ENCODE peak calls at places on chromosomes 7 and 10, in five cellular contexts. R, H, S, B and G are unnamed samples.
A peak's percentile ranks its signal among the peaks of the same experiment; 100 is the strongest.

GRCh38 chr10:47360419-47361040 is 12.4 kb downstream of the RBP3 start:
- DNase-seq in H (no peak), B (no peak), S (no peak), R (no peak), G (no peak)

GRCh38 chr7:1060315-1061080 is 16.2 kb downstream of the GPR146 start:
- DNase-seq in B (no peak), R (no peak), H (peak; percentile 77), S (no peak), G (no peak)

GRCh38 chr7:25386311-25386744 is 158.0 kb upstream of the NPVF start:
- DNase-seq in S (no peak), R (no peak), H (peak; percentile 41), B (no peak), G (no peak)

GRCh38 chr7:6590645-6591110 is 857 bp downstream of the INTS15 start:
- DNase-seq in B (no peak), R (no peak), H (no peak), S (no peak), G (peak; percentile 15)

GRCh38 chr10:122244001-122244715 is 26.9 kb upstream of the BTBD16 start:
- DNase-seq in R (no peak), B (no peak), H (no peak), S (no peak), G (no peak)

GRCh38 chr10:100528885-100529472 is 692 bp downstream of the NDUFB8 start:
- DNase-seq in R (no peak), H (no peak), S (no peak), B (no peak), G (no peak)

GRCh38 chr7:91109200-91109599 is 155.0 kb upstream of the FZD1 start:
- DNase-seq in R (no peak), S (no peak), B (no peak), H (no peak), G (no peak)

GRCh38 chr10:49756641-49757040 is 5.5 kb downstream of the OGDHL start:
- DNase-seq in H (no peak), S (no peak), R (no peak), B (no peak), G (no peak)

GRCh38 chr10:5442056-5442989 is 30.0 kb downstream of the NET1 start:
- DNase-seq in H (no peak), S (no peak), R (no peak), B (no peak), G (peak; percentile 66)

GRCh38 chr10:22714524-22715289 is at the start of gene PIP4K2A:
- DNase-seq in S (no peak), B (no peak), H (peak; percentile 87), R (peak; percentile 4), G (peak; percentile 33)

GRCh38 chr7:108130261-108130660 is at the start of gene LAMB4:
- DNase-seq in S (no peak), H (no peak), B (no peak), R (no peak), G (no peak)

GRCh38 chr7:150476819-150477631 is 26.6 kb downstream of the GIMAP8 start:
- DNase-seq in S (no peak), H (no peak), B (no peak), R (no peak), G (no peak)

GRCh38 chr10:133326745-133327650 is 9.7 kb downstream of the CALY start:
- DNase-seq in B (no peak), S (no peak), H (peak; percentile 36), R (no peak), G (peak; percentile 8)

GRCh38 chr7:101733713-101734475 is 83.5 kb upstream of the CUX1 start:
- DNase-seq in H (peak; percentile 68), R (no peak), S (no peak), B (no peak), G (peak; percentile 43)

GRCh38 chr7:157469181-157470016 is 132.6 kb downstream of the DNAJB6 start:
- DNase-seq in R (no peak), B (no peak), H (no peak), S (no peak), G (no peak)

GRCh38 chr7:94823952-94824351 is 83.4 kb upstream of the PPP1R9A start:
- DNase-seq in B (no peak), H (no peak), R (peak; percentile 2), S (peak; percentile 4), G (peak; percentile 51)

GRCh38 chr10:121976607-121977006 is 1.6 kb upstream of the NSMCE4A start:
- DNase-seq in R (no peak), B (no peak), S (no peak), H (no peak), G (no peak)

GRCh38 chr7:31776616-31777015 is 89.6 kb downstream of the PPP1R17 start:
- DNase-seq in S (peak; percentile 36), H (no peak), B (no peak), R (peak; percentile 13), G (peak; percentile 22)

GRCh38 chr7:1670894-1671875 is 1.1 kb downstream of the ELFN1 start:
- DNase-seq in B (no peak), H (no peak), S (no peak), R (no peak), G (no peak)

GRCh38 chr7:142298009-142298408 is 40.2 kb upstream of the PRSS58 start:
- DNase-seq in B (peak; percentile 31), S (no peak), R (no peak), H (no peak), G (no peak)

GRCh38 chr7:40220421-40220911 is 85.7 kb downstream of the SUGCT start:
- DNase-seq in H (no peak), B (no peak), R (no peak), S (peak; percentile 40), G (no peak)

GRCh38 chr10:122139627-122140151 is 131.4 kb upstream of the BTBD16 start:
- DNase-seq in S (no peak), B (no peak), H (peak; percentile 82), R (no peak), G (no peak)

GRCh38 chr7:100604078-100604975 is 2.2 kb downstream of the PCOLCE start:
- DNase-seq in B (no peak), R (no peak), H (peak; percentile 90), S (no peak), G (no peak)

GRCh38 chr10:86061301-86061873 is 305.2 kb downstream of the GRID1 start:
- DNase-seq in H (no peak), B (no peak), S (no peak), R (no peak), G (no peak)

GRCh38 chr10:114479307-114479706 is 75.0 kb upstream of the AFAP1L2 start:
- DNase-seq in R (no peak), S (no peak), B (no peak), H (peak; percentile 55), G (no peak)

GRCh38 chr7:57876-58275 is 134.5 kb upstream of the FAM20C start:
- DNase-seq in S (no peak), B (no peak), R (no peak), H (peak; percentile 39), G (no peak)

GRCh38 chr10:42866115-42866995 is 83.8 kb downstream of the BMS1 start:
- DNase-seq in H (peak; percentile 91), B (peak; percentile 59), R (peak; percentile 5), S (no peak), G (peak; percentile 30)

GRCh38 chr7:106165328-106165727 is 53.2 kb upstream of the SYPL1 start:
- DNase-seq in H (no peak), S (no peak), B (no peak), R (no peak), G (no peak)